ENCODE peak calls at places on chromosomes 16 and 17, in eight cellular contexts. A is upper lobe of right lung, G is AG04450, I is left ventricle myocardium inferior, L is stomach, J is HCT116, H is uterus, Q is neural progenitor cell. C is an unnamed sample.

GRCh38 chr16:23678430-23679273 is at the start of gene PLK1:
- DNase-seq in A (peak; percentile 87), G (peak; percentile 45), I (peak; percentile 71), L (peak; percentile 79), J (peak; percentile 76), H (peak; percentile 62), Q (peak; percentile 96), C (peak; percentile 71)

GRCh38 chr17:33927732-33928133 is 327.4 kb upstream of the CCL2 start:
- DNase-seq in A (no peak), G (no peak), I (no peak), L (no peak), J (no peak), H (no peak), Q (peak; percentile 36), C (no peak)

GRCh38 chr17:30095507-30096244 is 20.9 kb upstream of the NSRP1 start:
- DNase-seq in A (no peak), G (peak; percentile 61), I (no peak), L (no peak), J (peak; percentile 69), H (no peak), Q (peak; percentile 64), C (peak; percentile 61)

GRCh38 chr16:81717662-81718189 is 61.4 kb upstream of the PLCG2 start:
- DNase-seq in A (no peak), G (no peak), I (no peak), L (no peak), J (no peak), H (no peak), Q (no peak), C (no peak)

GRCh38 chr16:35596467-35596866 is 2137.1 kb downstream of the TP53TG3F start:
- DNase-seq in A (no peak), G (no peak), I (no peak), L (no peak), J (no peak), H (no peak), Q (no peak), C (no peak)

GRCh38 chr17:21272881-21273839 is 11.4 kb upstream of the MAP2K3 start:
- DNase-seq in A (no peak), G (no peak), I (no peak), L (peak; percentile 49), J (no peak), H (no peak), Q (no peak), C (no peak)

GRCh38 chr17:49696233-49696761 is 11.5 kb downstream of the SLC35B1 start:
- DNase-seq in A (no peak), G (no peak), I (no peak), L (no peak), J (no peak), H (no peak), Q (no peak), C (no peak)

GRCh38 chr16:19840524-19841110 is 44.0 kb downstream of the GPRC5B start:
- DNase-seq in A (no peak), G (no peak), I (peak; percentile 51), L (no peak), J (no peak), H (no peak), Q (no peak), C (no peak)

GRCh38 chr17:57475786-57476185 is 219.5 kb downstream of the MSI2 start:
- DNase-seq in A (no peak), G (no peak), I (no peak), L (no peak), J (no peak), H (no peak), Q (peak; percentile 48), C (no peak)

GRCh38 chr17:82103588-82104451 is 5.8 kb upstream of the FASN start:
- DNase-seq in A (peak; percentile 89), G (no peak), I (no peak), L (peak; percentile 89), J (no peak), H (peak; percentile 74), Q (peak; percentile 90), C (no peak)

GRCh38 chr16:89633064-89633631 is 19.7 kb downstream of the DPEP1 start:
- DNase-seq in A (no peak), G (no peak), I (no peak), L (peak; percentile 30), J (peak; percentile 21), H (no peak), Q (no peak), C (no peak)

GRCh38 chr17:8463089-8463488 is 27.4 kb downstream of the NDEL1 start:
- DNase-seq in A (no peak), G (no peak), I (no peak), L (no peak), J (no peak), H (no peak), Q (no peak), C (no peak)

GRCh38 chr16:71709231-71709781 is 15.2 kb downstream of the PHLPP2 start:
- DNase-seq in A (no peak), G (no peak), I (no peak), L (no peak), J (no peak), H (no peak), Q (no peak), C (no peak)

GRCh38 chr17:7035591-7036368 is at the start of gene SLC16A13:
- DNase-seq in A (peak; percentile 99), G (peak; percentile 83), I (peak; percentile 94), L (peak; percentile 96), J (peak; percentile 94), H (peak; percentile 82), Q (peak; percentile 98), C (peak; percentile 88)

GRCh38 chr17:72615627-72615991 is 476.9 kb downstream of the SLC39A11 start:
- DNase-seq in A (no peak), G (no peak), I (no peak), L (no peak), J (no peak), H (no peak), Q (no peak), C (no peak)

GRCh38 chr16:9192746-9193145 is 101.3 kb downstream of the HAPSTR1 start:
- DNase-seq in A (no peak), G (no peak), I (no peak), L (no peak), J (no peak), H (no peak), Q (no peak), C (no peak)

GRCh38 chr17:40519089-40519775 is 17.8 kb upstream of the TNS4 start:
- DNase-seq in A (peak; percentile 42), G (no peak), I (no peak), L (no peak), J (no peak), H (peak; percentile 10), Q (no peak), C (no peak)

GRCh38 chr17:66715076-66715675 is 119.7 kb upstream of the CACNG5 start:
- DNase-seq in A (no peak), G (no peak), I (no peak), L (no peak), J (no peak), H (no peak), Q (no peak), C (no peak)

DNA sequence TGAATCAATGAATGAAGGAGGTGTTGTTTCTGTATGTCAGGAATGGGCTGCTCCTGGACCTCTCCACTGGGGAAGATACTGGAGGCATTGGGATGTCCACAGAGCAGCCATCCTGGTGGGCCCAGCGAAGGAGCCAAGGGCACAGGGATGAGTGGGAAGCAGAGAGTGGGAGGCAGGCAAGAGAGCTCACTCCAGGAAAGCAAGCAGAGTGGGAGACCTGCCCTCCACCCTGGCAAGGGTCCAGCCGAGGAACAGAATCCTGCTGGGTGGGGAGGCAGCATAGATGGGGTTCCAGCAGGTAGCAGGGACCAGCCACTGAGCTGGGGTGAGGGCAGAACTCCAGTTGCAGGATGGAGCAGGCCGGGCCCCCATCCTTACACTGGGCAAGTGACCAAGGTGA is 71.9 kb upstream of the AMZ2 start:
- DNase-seq in A (no peak), G (no peak), I (no peak), L (no peak), J (no peak), H (no peak), Q (no peak), C (no peak)
- TF ChIP-seq CTCF in A (no peak), G (no peak), I (no peak), L (no peak), J (no peak), H (no peak), Q (no peak), C (no peak)

DNA sequence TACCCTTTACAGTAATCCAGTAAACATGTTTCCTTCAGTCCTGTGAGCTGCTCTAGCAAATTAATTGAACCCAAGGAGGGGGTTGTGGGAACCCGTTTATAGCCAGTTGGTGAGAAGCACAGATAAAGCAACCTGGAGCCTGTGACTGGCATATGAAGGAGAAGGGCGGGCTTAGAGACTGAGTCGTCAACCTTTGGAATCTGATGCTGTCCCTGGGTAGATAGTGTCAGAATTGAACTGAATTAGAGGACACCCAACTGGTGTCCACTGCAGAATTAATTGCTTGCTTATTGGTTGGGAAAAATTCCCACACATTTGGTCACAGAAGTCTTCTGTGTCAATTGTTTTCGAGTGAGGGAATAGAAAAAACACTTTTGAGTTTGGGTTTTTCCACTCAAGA is 12.8 kb upstream of the RSKR start:
- DNase-seq in A (no peak), G (no peak), I (no peak), L (no peak), J (no peak), H (no peak), Q (no peak), C (no peak)
- H3K27ac ChIP-seq in A (no peak overlapping the region), G (no peak overlapping the region), I (no peak overlapping the region), L (no peak overlapping the region), J (no peak overlapping the region), H (no peak overlapping the region), Q (no peak overlapping the region), C (no peak overlapping the region)

GRCh38 chr17:37746617-37747016 is 1.8 kb upstream of the HNF1B start:
- DNase-seq in A (no peak), G (no peak), I (no peak), L (no peak), J (no peak), H (no peak), Q (no peak), C (no peak)
- H3K4me3 ChIP-seq in A (peak overlapping the region; percentile 53), G (no peak overlapping the region), I (no peak overlapping the region), L (peak overlapping the region; percentile 54), J (no peak overlapping the region), H (no peak overlapping the region), Q (no peak overlapping the region), C (no peak overlapping the region)

GRCh38 chr17:61579961-61580360 is 11.1 kb downstream of the NACA2 start:
- DNase-seq in A (no peak), G (no peak), I (no peak), L (no peak), J (no peak), H (no peak), Q (peak; percentile 27), C (no peak)
- TF ChIP-seq CTCF in A (no peak), G (no peak), I (no peak), L (no peak), J (no peak), H (no peak), Q (peak; percentile 23), C (no peak)

GRCh38 chr17:48558731-48559608 is 14.1 kb upstream of the HOXB2 start:
- DNase-seq in A (peak; percentile 38), G (no peak), I (no peak), L (no peak), J (no peak), H (no peak), Q (no peak), C (no peak)
- H3K27ac ChIP-seq in A (peak overlapping the region; percentile 51), G (peak overlapping the region; percentile 88), I (no peak overlapping the region), L (peak overlapping the region; percentile 95), J (no peak overlapping the region), H (peak overlapping the region; percentile 86), Q (no peak overlapping the region), C (peak overlapping the region; percentile 97)

C was measured in Panc1.